ENCODE peak calls at places on chromosomes 12 and 14, in six cellular contexts. P is NT2/D1, Z is heart left ventricle, S is mesendoderm, C is HCT116, L is breast epithelium. V is an unnamed sample. For H3K4me1, the result is how much of the 10 kb centered on the place peaks cover.

GRCh38 chr12:13211859-13212664 is 15.5 kb downstream of the EMP1 start:
- DNase-seq in C (peak), L (peak), S (peak), Z (peak), P (peak), V (peak)

GRCh38 chr14:74667758-74668157 is 45.1 kb downstream of the AREL1 start:
- DNase-seq in L (no peak), S (no peak), P (no peak), Z (no peak), C (no peak), V (no peak)

GRCh38 chr12:49296034-49296835 is 1.3 kb downstream of the PRPH start:
- DNase-seq in C (no peak), L (no peak), S (peak), P (no peak), Z (peak), V (peak)

GRCh38 chr12:101414533-101415119 is 7.1 kb upstream of the ARL1 start:
- DNase-seq in Z (no peak), L (no peak), P (peak), S (peak), C (peak), V (peak)

GRCh38 chr12:127169321-127170270 is 1097.4 kb upstream of the TMEM132C start:
- DNase-seq in P (no peak), Z (no peak), S (no peak), L (no peak), C (no peak), V (no peak)

GRCh38 chr14:75188520-75189267 is 12.3 kb upstream of the TMED10 start:
- DNase-seq in S (no peak), P (no peak), C (no peak), L (no peak), Z (peak), V (no peak)

GRCh38 chr14:74941676-74942097 is 13.7 kb downstream of the PGF start:
- DNase-seq in P (no peak), S (no peak), C (no peak), L (peak), Z (peak), V (peak)

GRCh38 chr14:67541448-67542387 is 8.6 kb downstream of the PLEKHH1 start:
- DNase-seq in L (no peak), P (no peak), S (peak), C (no peak), Z (no peak), V (no peak)

GRCh38 chr12:67540920-67541624 is 107.5 kb upstream of the DYRK2 start:
- DNase-seq in P (no peak), L (no peak), C (no peak), Z (no peak), S (no peak), V (no peak)

GRCh38 chr12:11963841-11964471 is 106.8 kb upstream of the BCL2L14 start:
- DNase-seq in S (no peak), L (no peak), C (no peak), Z (no peak), P (no peak), V (no peak)

GRCh38 chr14:103130965-103131364 is 7.7 kb downstream of the TNFAIP2 start:
- DNase-seq in P (no peak), L (peak), C (no peak), Z (no peak), S (no peak), V (no peak)

GRCh38 chr14:22800356-22800755 is 14.9 kb downstream of the SLC7A7 start:
- DNase-seq in Z (no peak), C (no peak), P (no peak), S (no peak), L (no peak), V (no peak)
- H3K4me1 ChIP-seq in Z (under half), C (under half), P (under half), S (under half), L (under half), V (under half)

GRCh38 chr14:66496911-66497310 is 10.7 kb downstream of the CCDC196 start:
- DNase-seq in C (no peak), Z (no peak), S (no peak), L (no peak), P (no peak), V (peak)

GRCh38 chr14:66490143-66491111 is 4.3 kb downstream of the CCDC196 start:
- DNase-seq in L (no peak), P (no peak), S (no peak), Z (no peak), C (no peak), V (no peak)

GRCh38 chr14:66496188-66496807 is 10.1 kb downstream of the CCDC196 start:
- DNase-seq in S (no peak), P (no peak), C (no peak), L (no peak), Z (no peak), V (no peak)

GRCh38 chr14:66493750-66494149 is 7.6 kb downstream of the CCDC196 start:
- DNase-seq in L (no peak), S (no peak), C (no peak), P (no peak), Z (no peak), V (no peak)

DNA sequence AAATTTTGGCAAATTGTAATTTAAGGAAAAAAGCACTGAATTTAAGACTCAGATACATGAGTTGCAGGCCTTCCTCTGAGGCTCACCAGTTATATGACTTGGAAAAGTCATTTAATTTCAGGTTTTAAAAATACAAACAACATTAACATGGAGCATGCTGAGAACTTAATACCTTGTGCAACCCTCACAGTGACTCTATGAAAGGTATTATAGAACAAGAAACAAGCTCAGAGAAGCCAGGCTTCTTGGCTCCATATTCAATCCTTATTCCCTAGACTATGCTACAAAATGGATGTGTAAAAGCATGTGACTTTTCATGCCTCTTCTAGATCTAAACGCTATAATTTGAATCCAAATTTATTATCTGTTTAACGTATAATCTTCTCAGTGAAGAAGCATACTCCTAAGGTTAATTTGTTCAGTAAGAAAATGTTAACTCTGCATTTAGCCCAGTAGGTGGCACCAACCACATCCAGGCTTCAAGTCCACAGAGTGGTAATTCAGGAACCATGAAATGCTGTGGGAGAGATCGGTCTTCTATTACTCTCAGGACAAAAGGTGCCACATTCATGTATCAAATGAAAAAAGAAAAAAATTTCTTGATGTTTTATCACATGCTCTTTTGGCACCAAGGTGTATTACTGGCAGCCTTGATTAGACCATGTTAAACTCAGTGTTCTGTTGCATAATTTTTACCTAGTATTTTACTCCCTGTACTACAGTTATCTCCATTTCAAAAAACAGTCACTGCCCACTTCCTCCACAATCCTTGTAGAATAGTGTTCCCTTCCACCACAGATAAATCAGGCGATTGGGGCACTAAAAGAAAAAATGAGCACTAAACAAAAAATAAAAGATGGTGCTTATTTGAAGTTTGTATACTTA is 9.3 kb downstream of the CCDC196 start:
- DNase-seq in S (peak), P (peak), L (peak), Z (peak), C (peak), V (peak)
- H3K4me3 ChIP-seq in S (no peak), P (no peak), L (no peak), Z (peak), C (no peak), V (peak)

DNA sequence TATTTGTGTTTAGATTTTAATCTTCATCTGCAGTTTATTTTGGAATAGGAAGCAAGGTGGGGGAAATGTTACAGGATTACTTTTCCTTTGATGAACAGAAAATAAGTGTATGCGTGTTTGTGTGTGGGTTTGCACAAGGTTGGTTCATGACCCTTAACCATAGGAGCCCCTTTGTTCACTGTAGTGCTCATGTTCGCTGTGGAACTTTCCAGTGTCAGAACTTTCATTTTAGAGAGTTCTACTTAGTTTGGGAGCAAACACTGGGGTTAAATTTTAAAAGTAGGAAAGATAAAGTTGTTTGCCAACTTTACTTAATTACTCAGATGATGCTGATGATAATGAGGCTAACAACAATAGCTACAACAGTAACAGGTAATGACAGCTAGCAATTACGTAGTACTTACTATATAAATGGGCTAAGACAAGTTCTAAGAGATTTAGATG is 6.5 kb upstream of the A2M start:
- DNase-seq in L (no peak), P (no peak), Z (no peak), C (no peak), S (no peak), V (no peak)
- H3K4me1 ChIP-seq in L (under half), P (under half), Z (under half), C (under half), S (under half), V (under half)

GRCh38 chr12:68796399-68796798 is 11.6 kb upstream of the MDM2 start:
- DNase-seq in S (no peak), L (no peak), C (no peak), Z (no peak), P (no peak), V (no peak)
- H3K4me3 ChIP-seq in S (no peak), L (no peak), C (no peak), Z (no peak), P (no peak), V (no peak)

DNA sequence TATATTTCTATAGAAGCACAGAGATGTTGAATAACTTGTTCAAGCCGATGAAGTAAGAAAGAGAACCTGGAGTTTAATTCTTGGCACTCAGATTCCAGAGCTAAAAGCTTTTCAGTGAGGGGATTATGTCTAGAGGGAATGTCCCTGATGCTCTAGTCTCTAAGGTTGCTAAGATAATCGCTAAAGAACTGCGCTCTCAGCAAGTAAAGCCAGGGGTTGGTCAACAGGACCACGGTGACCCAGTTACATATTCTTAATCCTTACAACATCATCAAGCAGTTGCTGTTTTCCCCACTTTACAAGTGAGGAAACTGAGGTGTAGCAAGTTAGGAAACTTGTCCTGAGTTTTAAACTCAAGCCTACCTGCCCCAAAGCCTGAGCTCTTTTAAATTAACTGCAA is 110.8 kb downstream of the DAD1 start:
- DNase-seq in Z (no peak), L (no peak), C (no peak), P (no peak), S (no peak), V (no peak)
- H3K4me1 ChIP-seq in Z (under half), L (under half), C (under half), P (under half), S (under half), V (under half)